ENCODE peak calls at places on chromosomes 16 and 17, in seven cellular contexts. U is breast epithelium, A is right atrium auricular region, C is progenitor cell of endocrine pancreas, W is AG09309, V is neural crest cell, Z is A673. O is an unnamed sample.
A peak's percentile ranks its signal among the peaks of the same experiment; 100 is the strongest.

GRCh38 chr16:86874141-86874540 is 295.8 kb downstream of the FOXL1 start:
- DNase-seq in C (no peak), V (peak; percentile 48), A (no peak), U (no peak), W (no peak), Z (peak; percentile 41), O (peak; percentile 73)

GRCh38 chr17:28887871-28888471 is 9.6 kb downstream of the FLOT2 start:
- DNase-seq in U (no peak), C (no peak), A (no peak), W (no peak), V (no peak), Z (no peak), O (no peak)

GRCh38 chr17:43861960-43862359 is 15.0 kb downstream of the CD300LG start:
- DNase-seq in Z (no peak), C (no peak), U (no peak), W (no peak), V (no peak), A (no peak), O (no peak)

GRCh38 chr17:49858796-49859195 is 10.9 kb upstream of the TAC4 start:
- DNase-seq in V (no peak), C (no peak), Z (no peak), A (no peak), U (no peak), W (no peak), O (no peak)

GRCh38 chr16:57115148-57115503 is 22.7 kb downstream of the CPNE2 start:
- DNase-seq in Z (no peak), W (no peak), C (no peak), U (no peak), V (no peak), A (no peak), O (no peak)

GRCh38 chr17:55763856-55764255 is 13.0 kb downstream of the PCTP start:
- DNase-seq in U (no peak), W (no peak), Z (peak; percentile 93), C (no peak), V (no peak), A (no peak), O (no peak)

GRCh38 chr16:10729649-10730048 is 14.0 kb upstream of the NUBP1 start:
- DNase-seq in C (no peak), Z (peak; percentile 65), W (peak; percentile 24), V (no peak), U (peak; percentile 57), A (no peak), O (no peak)

GRCh38 chr17:10125761-10126553 is 72.4 kb downstream of the GAS7 start:
- DNase-seq in U (no peak), V (no peak), Z (no peak), A (no peak), C (no peak), W (no peak), O (no peak)

GRCh38 chr17:47615766-47616424 is 33.8 kb upstream of the KPNB1 start:
- DNase-seq in C (no peak), Z (peak; percentile 51), V (no peak), A (no peak), U (no peak), W (peak; percentile 7), O (no peak)

GRCh38 chr17:31472137-31472536 is 80.7 kb downstream of the RAB11FIP4 start:
- DNase-seq in A (no peak), Z (no peak), C (no peak), W (no peak), U (no peak), V (no peak), O (no peak)

GRCh38 chr16:70254095-70254964 is 2.6 kb upstream of the EXOSC6 start:
- DNase-seq in A (peak; percentile 43), Z (no peak), C (no peak), W (no peak), U (no peak), V (no peak), O (no peak)

GRCh38 chr16:50669741-50670140 is 11.4 kb downstream of the SNX20 start:
- DNase-seq in C (no peak), W (no peak), U (no peak), Z (no peak), A (no peak), V (no peak), O (no peak)

GRCh38 chr16:21084631-21085235 is 65.9 kb downstream of the DNAH3 start:
- DNase-seq in U (no peak), W (no peak), Z (no peak), A (peak; percentile 40), C (no peak), V (no peak), O (no peak)

GRCh38 chr16:66291833-66292232 is 74.7 kb upstream of the CDH5 start:
- DNase-seq in C (no peak), A (no peak), V (no peak), W (no peak), Z (no peak), U (no peak), O (no peak)

GRCh38 chr17:77914440-77915254 is 43.9 kb upstream of the TNRC6C start:
- DNase-seq in A (no peak), U (peak; percentile 24), C (no peak), Z (peak; percentile 79), V (no peak), W (no peak), O (no peak)

GRCh38 chr17:78105551-78105950 is 23.0 kb downstream of the TMC6 start:
- DNase-seq in V (no peak), W (no peak), Z (no peak), C (no peak), A (no peak), U (no peak), O (no peak)

GRCh38 chr17:63928966-63929695 is 3.0 kb downstream of the CD79B start:
- DNase-seq in W (no peak), V (no peak), A (no peak), U (no peak), C (no peak), Z (no peak), O (no peak)

GRCh38 chr17:29143894-29144293 is 36.3 kb downstream of the MYO18A start:
- DNase-seq in W (no peak), A (no peak), Z (peak; percentile 63), U (no peak), V (peak; percentile 32), C (no peak), O (peak; percentile 45)

GRCh38 chr17:82301916-82302497 is 15.4 kb downstream of the CD7 start:
- DNase-seq in U (peak; percentile 57), A (no peak), Z (no peak), W (no peak), C (no peak), V (no peak), O (no peak)

DNA sequence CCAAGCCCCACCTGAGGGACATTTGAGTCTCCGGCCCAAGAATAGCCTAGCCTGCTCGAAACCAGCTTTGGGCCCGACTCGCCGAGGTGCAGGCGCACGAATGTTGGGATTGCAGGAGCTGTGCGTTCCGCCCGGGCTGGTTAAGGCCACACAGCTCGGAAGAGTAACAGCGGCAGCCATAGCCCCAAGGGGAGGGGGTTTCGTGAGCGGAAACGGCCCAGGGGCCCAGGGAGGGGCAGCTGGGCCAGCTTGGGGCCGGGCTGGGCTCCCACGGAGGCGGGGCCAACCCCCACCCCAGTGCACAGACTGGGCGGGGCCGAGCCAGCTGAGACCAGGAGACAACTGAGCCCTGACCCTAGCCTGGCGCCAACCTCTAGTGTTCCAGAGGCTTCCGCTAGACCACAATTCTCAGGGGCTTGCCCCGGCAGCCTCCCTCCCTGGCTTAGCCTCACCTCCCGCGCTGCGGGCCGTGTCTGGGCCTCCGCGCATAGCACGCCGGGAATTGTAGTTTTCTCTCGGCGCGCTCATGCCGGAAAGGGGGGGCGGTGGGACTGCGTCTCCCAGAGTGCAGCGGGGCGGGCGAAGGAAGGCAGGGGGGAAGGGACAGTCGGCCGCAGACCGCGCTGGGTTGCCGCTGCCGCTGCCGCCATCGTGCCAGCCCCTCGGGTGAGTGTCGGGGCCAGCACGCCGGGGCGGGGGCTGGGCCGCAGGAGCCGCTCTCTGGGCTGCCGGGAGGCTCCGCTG is at the start of gene NUTF2:
- DNase-seq in U (peak; percentile 92), A (peak; percentile 94), V (peak; percentile 96), Z (peak; percentile 98), W (no peak), C (peak; percentile 97), O (peak; percentile 98)
- TF ChIP-seq CTCF in U (no peak), A (no peak), V (no peak), Z (no peak), W (no peak), C (no peak), O (no peak)

DNA sequence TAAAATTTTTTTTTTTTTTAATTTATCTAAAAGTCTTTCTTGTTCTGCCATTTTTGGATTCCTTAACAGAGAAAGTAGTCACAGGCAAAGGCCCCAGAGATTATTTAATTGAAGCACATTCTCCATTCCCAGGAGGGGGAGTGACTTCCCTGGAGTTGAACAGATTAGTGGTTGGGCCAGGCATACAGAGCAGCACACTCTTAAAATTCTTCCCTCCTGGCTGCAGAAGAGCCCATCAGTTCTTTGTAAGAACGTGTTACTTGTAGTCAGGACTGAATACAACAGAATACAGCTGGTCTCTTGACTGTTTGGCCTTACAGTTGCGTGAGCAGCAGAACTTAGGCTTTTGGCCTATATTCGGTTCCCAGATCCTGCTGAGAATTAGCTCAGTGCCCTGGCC is 1.8 kb downstream of the ALKBH5 start:
- DNase-seq in W (no peak), A (no peak), Z (peak; percentile 61), V (no peak), U (no peak), C (no peak), O (no peak)
- TF ChIP-seq CTCF in W (no peak), A (no peak), Z (no peak), V (no peak), U (no peak), C (no peak), O (no peak)

GRCh38 chr17:57461082-57461481 is 204.8 kb downstream of the MSI2 start:
- DNase-seq in U (no peak), C (no peak), V (no peak), Z (no peak), A (no peak), W (no peak), O (no peak)

GRCh38 chr17:57462007-57462579 is 205.8 kb downstream of the MSI2 start:
- DNase-seq in C (no peak), Z (no peak), A (no peak), U (no peak), W (no peak), V (no peak), O (no peak)

GRCh38 chr17:57458718-57459285 is 202.5 kb downstream of the MSI2 start:
- DNase-seq in C (no peak), U (no peak), W (no peak), V (no peak), Z (no peak), A (no peak), O (no peak)

GRCh38 chr17:57457188-57457587 is 200.9 kb downstream of the MSI2 start:
- DNase-seq in Z (no peak), W (no peak), V (no peak), U (no peak), C (no peak), A (no peak), O (no peak)

GRCh38 chr17:57459286-57459915 is 203.1 kb downstream of the MSI2 start:
- DNase-seq in W (no peak), C (no peak), A (no peak), U (no peak), V (no peak), Z (no peak), O (no peak)
- TF ChIP-seq CTCF in W (no peak), C (no peak), A (no peak), U (no peak), V (no peak), Z (no peak), O (no peak)

DNA sequence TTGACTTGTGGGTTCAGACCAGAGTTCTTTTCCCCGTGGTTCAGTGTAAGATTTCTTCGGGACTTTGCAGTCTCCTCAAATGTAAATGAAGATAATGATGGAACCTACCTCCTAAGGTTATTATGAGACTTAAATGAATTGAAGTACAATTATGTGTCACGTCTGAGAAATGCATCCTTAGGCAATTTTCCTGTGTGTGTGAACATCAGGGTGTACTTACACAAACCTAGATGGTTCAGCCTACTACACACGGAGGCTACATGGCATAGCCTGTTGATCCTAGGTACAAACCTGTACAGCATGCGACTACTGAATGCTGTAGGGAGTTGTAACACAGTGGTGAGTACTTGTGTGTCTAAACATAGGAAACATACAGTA is 1.1 kb upstream of the FAM20A start:
- DNase-seq in C (no peak), V (no peak), U (no peak), W (no peak), Z (no peak), A (no peak), O (no peak)
- TF ChIP-seq CTCF in C (no peak), V (no peak), U (no peak), W (no peak), Z (no peak), A (no peak), O (no peak)

O was measured in endothelial cell.